ENCODE peak calls at places on chromosomes 12 and 14, in five cellular contexts. J, Y, U, X and E are unnamed samples.

GRCh38 chr14:58243790-58244555 is 670 bp upstream of the PSMA3 start:
- DNase-seq in J (no peak), U (no peak), X (no peak), Y (no peak), E (no peak)

GRCh38 chr14:52879958-52880357 is 70.9 kb downstream of the FERMT2 start:
- DNase-seq in J (no peak), U (no peak), X (no peak), Y (peak), E (no peak)

GRCh38 chr12:57939291-57939690 is 2.1 kb upstream of the ATP23 start:
- DNase-seq in X (no peak), U (no peak), Y (no peak), J (no peak), E (no peak)

GRCh38 chr12:130675791-130676190 is 40.3 kb downstream of the RIMBP2 start:
- DNase-seq in Y (no peak), J (no peak), U (no peak), X (no peak), E (no peak)

GRCh38 chr12:12267801-12268200 is 957 bp upstream of the LRP6 start:
- DNase-seq in Y (no peak), X (peak), U (no peak), J (no peak), E (no peak)

GRCh38 chr14:64234877-64235651 is 59.1 kb downstream of the ESR2 start:
- DNase-seq in J (no peak), X (no peak), Y (peak), U (no peak), E (no peak)

GRCh38 chr12:107807471-107808150 is 33.1 kb downstream of the ASCL4 start:
- DNase-seq in Y (no peak), X (no peak), U (no peak), J (no peak), E (no peak)

GRCh38 chr12:131574397-131574775 is 136.5 kb upstream of the SFSWAP start:
- DNase-seq in Y (no peak), U (no peak), J (no peak), X (no peak), E (no peak)

GRCh38 chr12:54383041-54383609 is 1.4 kb downstream of the ZNF385A start:
- DNase-seq in X (no peak), Y (peak), J (no peak), U (no peak), E (no peak)

GRCh38 chr14:91127924-91128323 is 14.1 kb downstream of the DGLUCY start:
- DNase-seq in U (no peak), J (no peak), Y (no peak), X (no peak), E (no peak)

GRCh38 chr14:34911209-34912150 is 36.3 kb upstream of the BAZ1A start:
- DNase-seq in U (no peak), X (no peak), J (no peak), Y (peak), E (no peak)

DNA sequence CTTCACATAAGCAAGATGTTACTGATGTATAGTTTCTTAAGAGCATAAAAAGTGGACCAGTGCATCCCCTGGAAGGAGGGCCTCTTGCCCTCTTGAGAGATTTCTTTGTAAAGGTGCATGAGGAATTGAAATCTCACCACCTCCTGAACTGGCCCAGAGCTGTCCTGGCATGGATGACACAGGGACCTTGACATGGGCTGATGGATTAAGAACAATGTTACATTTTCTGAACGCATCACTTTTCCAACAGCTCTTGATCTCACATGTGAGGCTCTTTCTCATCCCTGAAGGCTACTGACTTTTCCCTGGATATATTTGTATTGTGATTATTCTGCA is 360.4 kb downstream of the RGS6 start:
- DNase-seq in X (no peak), J (no peak), U (no peak), Y (no peak), E (no peak)
- TF ChIP-seq CTCF in X (no peak), J (no peak), U (no peak), Y (no peak), E (no peak)

GRCh38 chr14:71166434-71166833 is 259.2 kb downstream of the PCNX1 start:
- DNase-seq in U (no peak), J (no peak), X (no peak), Y (peak), E (no peak)
- TF ChIP-seq CTCF in U (peak), J (peak), X (peak), Y (peak), E (no peak)

DNA sequence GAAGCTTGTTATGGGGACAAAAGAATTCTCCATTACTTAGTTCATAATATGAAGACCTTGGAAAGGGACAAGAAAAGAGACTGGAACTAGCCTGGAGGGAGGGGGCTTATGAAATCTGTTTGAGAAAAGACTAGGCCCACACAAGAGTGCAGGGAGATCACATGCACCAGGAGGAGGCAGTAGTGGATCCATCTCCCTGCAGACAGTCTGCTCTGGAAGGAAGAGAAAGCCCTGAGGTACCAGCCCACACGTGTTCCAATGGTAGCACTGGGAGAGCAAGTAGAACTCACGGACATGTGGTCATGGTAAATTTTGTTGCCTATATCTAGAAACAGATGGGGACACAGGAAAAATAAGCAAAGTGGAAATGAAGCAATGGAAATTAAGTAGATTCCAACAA is 445.4 kb downstream of the SOX5 start:
- DNase-seq in Y (no peak), J (no peak), U (no peak), X (no peak), E (no peak)
- TF ChIP-seq CTCF in Y (no peak), J (no peak), U (no peak), X (no peak), E (no peak)

GRCh38 chr12:85308374-85308773 is 28.4 kb downstream of the ALX1 start:
- DNase-seq in Y (no peak), U (no peak), J (no peak), X (no peak), E (no peak)

GRCh38 chr12:85310025-85310424 is 30.0 kb downstream of the ALX1 start:
- DNase-seq in U (no peak), J (no peak), X (no peak), Y (no peak), E (no peak)

GRCh38 chr12:85309180-85309579 is 29.2 kb downstream of the ALX1 start:
- DNase-seq in X (no peak), Y (no peak), J (peak), U (no peak), E (no peak)

GRCh38 chr12:85310456-85311076 is 30.5 kb downstream of the ALX1 start:
- DNase-seq in J (no peak), Y (peak), U (no peak), X (no peak), E (no peak)
- TF ChIP-seq CTCF in J (peak), Y (peak), U (peak), X (peak), E (peak)

GRCh38 chr12:64390275-64390851 is at the start of gene C12orf56:
- DNase-seq in U (no peak), X (peak), Y (no peak), J (no peak), E (peak)

GRCh38 chr12:64387201-64387816 is 3.2 kb downstream of the C12orf56 start:
- DNase-seq in J (no peak), Y (no peak), X (no peak), U (no peak), E (no peak)

GRCh38 chr12:64395739-64396138 is 5.2 kb upstream of the C12orf56 start:
- DNase-seq in Y (peak), J (no peak), X (no peak), U (no peak), E (no peak)

GRCh38 chr12:64389154-64389553 is 1.4 kb downstream of the C12orf56 start:
- DNase-seq in X (no peak), J (no peak), Y (no peak), U (no peak), E (no peak)

GRCh38 chr12:64392221-64392620 is 1.7 kb upstream of the C12orf56 start:
- DNase-seq in U (no peak), Y (peak), X (peak), J (no peak), E (peak)
- TF ChIP-seq CTCF in U (peak), Y (peak), X (peak), J (peak), E (peak)

GRCh38 chr14:39181026-39181692 is 6.1 kb downstream of the PNN start:
- DNase-seq in Y (no peak), J (no peak), U (no peak), X (no peak), E (no peak)

GRCh38 chr14:39179042-39179441 is 4.0 kb downstream of the PNN start:
- DNase-seq in J (no peak), X (no peak), Y (no peak), U (no peak), E (no peak)

GRCh38 chr14:39182770-39183684 is 8.0 kb downstream of the PNN start:
- DNase-seq in X (no peak), J (no peak), Y (no peak), U (no peak), E (no peak)

GRCh38 chr14:39181693-39182047 is 6.6 kb downstream of the PNN start:
- DNase-seq in X (no peak), J (no peak), Y (no peak), U (no peak), E (no peak)

DNA sequence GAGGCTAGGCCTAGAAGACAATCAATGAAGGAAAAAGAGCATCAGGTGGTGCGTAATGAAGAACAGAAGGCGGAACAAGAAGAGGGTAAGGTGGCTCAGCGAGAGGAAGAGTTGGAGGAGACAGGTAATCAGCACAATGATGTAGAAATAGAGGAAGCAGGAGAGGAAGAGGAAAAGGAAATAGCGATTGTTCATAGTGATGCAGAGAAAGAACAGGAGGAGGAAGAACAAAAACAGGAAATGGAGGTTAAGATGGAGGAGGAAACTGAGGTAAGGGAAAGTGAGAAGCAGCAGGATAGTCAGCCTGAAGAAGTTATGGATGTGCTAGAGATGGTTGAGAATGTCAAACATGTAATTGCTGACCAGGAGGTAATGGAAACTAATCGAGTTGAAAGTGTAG is 5.5 kb downstream of the PNN start:
- DNase-seq in Y (no peak), U (no peak), J (no peak), X (no peak), E (no peak)
- TF ChIP-seq CTCF in Y (no peak), U (no peak), J (no peak), X (no peak), E (no peak)

GRCh38 chr12:120252071-120252906 is 13.2 kb downstream of the PXN start:
- DNase-seq in Y (no peak), X (no peak), U (no peak), J (no peak), E (no peak)

GRCh38 chr12:120258323-120258896 is 7.1 kb downstream of the PXN start:
- DNase-seq in X (no peak), Y (no peak), U (no peak), J (no peak), E (no peak)

GRCh38 chr12:120257041-120257821 is 8.3 kb downstream of the PXN start:
- DNase-seq in X (no peak), J (no peak), Y (peak), U (peak), E (peak)

GRCh38 chr12:120249875-120250795 is 15.4 kb downstream of the PXN start:
- DNase-seq in X (no peak), Y (no peak), J (no peak), U (peak), E (no peak)

DNA sequence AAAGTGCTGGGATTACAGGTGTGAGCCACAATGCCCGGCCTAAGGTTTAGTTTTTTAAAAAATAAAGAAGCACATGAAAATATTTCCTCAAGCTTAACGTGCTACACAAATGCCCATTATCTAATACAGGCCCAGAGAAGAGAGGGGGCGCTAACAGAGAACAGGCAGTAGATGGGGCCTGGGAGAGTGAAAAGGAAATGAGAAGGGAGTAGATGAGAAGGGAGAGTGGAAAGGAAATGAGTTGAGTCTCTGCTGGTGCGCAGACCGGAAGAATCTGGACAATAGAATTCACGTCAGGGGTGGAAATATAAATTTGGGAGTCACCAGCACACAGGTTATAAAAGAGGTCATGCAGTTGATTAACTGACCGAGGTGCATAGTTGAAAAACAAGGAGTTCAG is 10.7 kb downstream of the PXN start:
- DNase-seq in J (no peak), Y (no peak), U (peak), X (no peak), E (no peak)
- TF ChIP-seq CTCF in J (no peak), Y (no peak), U (peak), X (no peak), E (no peak)

GRCh38 chr12:29240441-29240840 is 91.4 kb downstream of the FAR2 start:
- DNase-seq in Y (no peak), U (no peak), X (no peak), J (no peak), E (no peak)

GRCh38 chr12:29238822-29239291 is 89.8 kb downstream of the FAR2 start:
- DNase-seq in J (no peak), U (no peak), Y (peak), X (no peak), E (no peak)

GRCh38 chr12:29242921-29243431 is 93.9 kb downstream of the FAR2 start:
- DNase-seq in U (no peak), J (no peak), X (no peak), Y (no peak), E (no peak)

GRCh38 chr12:29241821-29242591 is 92.9 kb downstream of the FAR2 start:
- DNase-seq in Y (peak), X (peak), J (no peak), U (peak), E (peak)

DNA sequence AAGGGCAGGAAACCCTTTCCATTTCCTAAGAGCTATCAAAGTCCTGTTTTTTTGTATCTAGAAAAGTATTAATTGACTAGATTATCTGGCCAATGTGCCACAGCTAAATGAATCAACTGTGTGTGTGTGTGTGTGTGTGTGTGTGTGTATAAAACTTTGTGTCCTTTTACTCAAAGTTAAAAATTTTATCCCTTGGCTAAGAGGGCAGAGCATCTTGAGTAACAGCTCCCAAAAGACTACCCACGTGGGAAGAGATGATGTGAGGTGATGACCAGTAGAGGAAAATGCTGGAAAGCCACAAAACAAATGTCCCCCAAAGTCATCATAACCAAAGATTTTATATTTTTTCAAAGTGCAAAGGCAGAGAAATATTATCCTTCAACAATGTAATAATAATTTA is 90.3 kb downstream of the FAR2 start:
- DNase-seq in Y (no peak), J (no peak), X (no peak), U (no peak), E (no peak)
- TF ChIP-seq CTCF in Y (no peak), J (no peak), X (no peak), U (no peak), E (no peak)

GRCh38 chr14:103105580-103106168 is 11.1 kb downstream of the EXOC3L4 start:
- DNase-seq in J (no peak), Y (no peak), U (no peak), X (peak), E (peak)
- TF ChIP-seq CTCF in J (no peak), Y (peak), U (no peak), X (peak), E (no peak)